ENCODE peak calls at places on chromosomes 16 and 17, in ten cellular contexts. One of them, this sample, is unnamed.

GRCh38 chr17:1237471-1237870 is 32.8 kb upstream of the BHLHA9 start:
- DNase-seq in IMR-90: no peak
- DNase-seq in BJ: no peak
- DNase-seq in AG10803: no peak
- DNase-seq in psoas muscle: no peak
- DNase-seq in upper lobe of right lung: no peak
- DNase-seq in neural progenitor cell: no peak
- DNase-seq in fibroblast of lung: no peak
- DNase-seq in mammary epithelial cell: no peak
- DNase-seq in left ventricle myocardium inferior: no peak
- DNase-seq in this sample: no peak

GRCh38 chr16:53502331-53503269 is at the start of gene AKTIP:
- DNase-seq in BJ: no peak
- DNase-seq in AG10803: peak; percentile 61
- DNase-seq in mammary epithelial cell: peak; percentile 43
- DNase-seq in neural progenitor cell: peak; percentile 44
- DNase-seq in left ventricle myocardium inferior: peak; percentile 37
- DNase-seq in upper lobe of right lung: peak; percentile 91
- DNase-seq in fibroblast of lung: peak; percentile 39
- DNase-seq in psoas muscle: peak; percentile 68
- DNase-seq in IMR-90: peak; percentile 52
- DNase-seq in this sample: peak; percentile 68

GRCh38 chr17:1087381-1088241 is 90.7 kb downstream of the TIMM22 start:
- DNase-seq in mammary epithelial cell: peak; percentile 77
- DNase-seq in psoas muscle: peak; percentile 78
- DNase-seq in upper lobe of right lung: peak; percentile 87
- DNase-seq in BJ: no peak
- DNase-seq in fibroblast of lung: no peak
- DNase-seq in AG10803: peak; percentile 41
- DNase-seq in neural progenitor cell: peak; percentile 59
- DNase-seq in IMR-90: no peak
- DNase-seq in left ventricle myocardium inferior: peak; percentile 70
- DNase-seq in this sample: no peak

GRCh38 chr16:19882186-19882585 is 2.5 kb downstream of the GPRC5B start:
- DNase-seq in left ventricle myocardium inferior: no peak
- DNase-seq in upper lobe of right lung: no peak
- DNase-seq in fibroblast of lung: no peak
- DNase-seq in mammary epithelial cell: no peak
- DNase-seq in IMR-90: no peak
- DNase-seq in BJ: no peak
- DNase-seq in psoas muscle: no peak
- DNase-seq in AG10803: no peak
- DNase-seq in neural progenitor cell: peak; percentile 52
- DNase-seq in this sample: no peak

GRCh38 chr16:79597775-79598174 is 2.8 kb downstream of the MAF start:
- DNase-seq in psoas muscle: no peak
- DNase-seq in fibroblast of lung: no peak
- DNase-seq in IMR-90: no peak
- DNase-seq in mammary epithelial cell: peak; percentile 9
- DNase-seq in upper lobe of right lung: no peak
- DNase-seq in AG10803: no peak
- DNase-seq in neural progenitor cell: no peak
- DNase-seq in left ventricle myocardium inferior: no peak
- DNase-seq in BJ: no peak
- DNase-seq in this sample: no peak

GRCh38 chr17:3887811-3888210 is 5.0 kb downstream of the CAMKK1 start:
- DNase-seq in left ventricle myocardium inferior: no peak
- DNase-seq in mammary epithelial cell: no peak
- DNase-seq in neural progenitor cell: no peak
- DNase-seq in psoas muscle: no peak
- DNase-seq in AG10803: peak; percentile 35
- DNase-seq in BJ: no peak
- DNase-seq in upper lobe of right lung: no peak
- DNase-seq in fibroblast of lung: no peak
- DNase-seq in IMR-90: no peak
- DNase-seq in this sample: no peak

GRCh38 chr17:82080048-82080788 is 14.6 kb upstream of the DUS1L start:
- DNase-seq in mammary epithelial cell: no peak
- DNase-seq in left ventricle myocardium inferior: no peak
- DNase-seq in psoas muscle: peak; percentile 52
- DNase-seq in AG10803: no peak
- DNase-seq in upper lobe of right lung: no peak
- DNase-seq in neural progenitor cell: no peak
- DNase-seq in IMR-90: no peak
- DNase-seq in fibroblast of lung: no peak
- DNase-seq in BJ: no peak
- DNase-seq in this sample: no peak

GRCh38 chr17:30958187-30958586 is 12.7 kb upstream of the RNF135 start:
- DNase-seq in BJ: no peak
- DNase-seq in AG10803: peak; percentile 12
- DNase-seq in fibroblast of lung: no peak
- DNase-seq in neural progenitor cell: no peak
- DNase-seq in IMR-90: no peak
- DNase-seq in psoas muscle: peak; percentile 44
- DNase-seq in left ventricle myocardium inferior: no peak
- DNase-seq in upper lobe of right lung: peak; percentile 70
- DNase-seq in mammary epithelial cell: no peak
- DNase-seq in this sample: no peak

GRCh38 chr16:54135361-54136275 is 151.0 kb downstream of the IRX3 start:
- DNase-seq in upper lobe of right lung: no peak
- DNase-seq in psoas muscle: no peak
- DNase-seq in neural progenitor cell: no peak
- DNase-seq in fibroblast of lung: peak; percentile 9
- DNase-seq in left ventricle myocardium inferior: no peak
- DNase-seq in AG10803: peak; percentile 83
- DNase-seq in BJ: peak; percentile 51
- DNase-seq in IMR-90: peak; percentile 68
- DNase-seq in mammary epithelial cell: peak; percentile 53
- DNase-seq in this sample: no peak

GRCh38 chr17:1946021-1946932 is 78.9 kb downstream of the RTN4RL1 start:
- DNase-seq in BJ: no peak
- DNase-seq in neural progenitor cell: peak; percentile 54
- DNase-seq in upper lobe of right lung: no peak
- DNase-seq in left ventricle myocardium inferior: no peak
- DNase-seq in IMR-90: no peak
- DNase-seq in mammary epithelial cell: no peak
- DNase-seq in AG10803: no peak
- DNase-seq in fibroblast of lung: no peak
- DNase-seq in psoas muscle: no peak
- DNase-seq in this sample: no peak

GRCh38 chr16:19130852-19131808 is 17.4 kb downstream of the ITPRIPL2 start:
- DNase-seq in mammary epithelial cell: no peak
- DNase-seq in psoas muscle: peak; percentile 56
- DNase-seq in AG10803: peak; percentile 81
- DNase-seq in IMR-90: peak; percentile 82
- DNase-seq in neural progenitor cell: no peak
- DNase-seq in fibroblast of lung: peak; percentile 77
- DNase-seq in left ventricle myocardium inferior: peak; percentile 54
- DNase-seq in BJ: peak; percentile 46
- DNase-seq in upper lobe of right lung: peak; percentile 69
- DNase-seq in this sample: no peak

DNA sequence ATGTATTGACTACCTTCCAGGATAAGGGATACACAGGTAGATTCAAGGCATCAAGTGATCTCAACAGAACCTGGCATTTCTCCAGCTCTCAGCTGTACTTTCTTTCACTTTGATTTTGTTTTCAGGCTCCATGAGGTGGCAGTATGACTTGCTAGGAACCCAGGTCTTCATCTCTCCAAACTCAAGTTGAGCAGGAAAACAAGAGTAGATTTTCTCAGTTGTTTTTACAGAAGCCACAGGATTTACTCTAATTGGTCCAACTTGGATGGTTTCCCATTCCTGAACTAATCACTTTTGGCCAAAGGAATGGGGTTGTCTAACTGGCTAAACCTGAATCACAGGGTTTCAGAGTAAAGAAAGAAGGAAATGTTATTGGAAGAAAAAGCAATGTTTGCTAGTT is 146.6 kb downstream of the TRIM37 start:
- DNase-seq in IMR-90: peak; percentile 74
- DNase-seq in psoas muscle: no peak
- DNase-seq in neural progenitor cell: no peak
- DNase-seq in left ventricle myocardium inferior: no peak
- DNase-seq in AG10803: peak; percentile 51
- DNase-seq in fibroblast of lung: peak; percentile 62
- DNase-seq in BJ: peak; percentile 5
- DNase-seq in mammary epithelial cell: peak; percentile 74
- DNase-seq in upper lobe of right lung: no peak
- DNase-seq in this sample: peak; percentile 52
- TF ChIP-seq CTCF in IMR-90: peak; percentile 35
- TF ChIP-seq CTCF in psoas muscle: no peak
- TF ChIP-seq CTCF in neural progenitor cell: no peak
- TF ChIP-seq CTCF in left ventricle myocardium inferior: no peak
- TF ChIP-seq CTCF in AG10803: peak; percentile 22
- TF ChIP-seq CTCF in fibroblast of lung: peak; percentile 27
- TF ChIP-seq CTCF in BJ: peak; percentile 19
- TF ChIP-seq CTCF in mammary epithelial cell: no peak
- TF ChIP-seq CTCF in upper lobe of right lung: peak; percentile 22
- TF ChIP-seq CTCF in this sample: peak; percentile 34

DNA sequence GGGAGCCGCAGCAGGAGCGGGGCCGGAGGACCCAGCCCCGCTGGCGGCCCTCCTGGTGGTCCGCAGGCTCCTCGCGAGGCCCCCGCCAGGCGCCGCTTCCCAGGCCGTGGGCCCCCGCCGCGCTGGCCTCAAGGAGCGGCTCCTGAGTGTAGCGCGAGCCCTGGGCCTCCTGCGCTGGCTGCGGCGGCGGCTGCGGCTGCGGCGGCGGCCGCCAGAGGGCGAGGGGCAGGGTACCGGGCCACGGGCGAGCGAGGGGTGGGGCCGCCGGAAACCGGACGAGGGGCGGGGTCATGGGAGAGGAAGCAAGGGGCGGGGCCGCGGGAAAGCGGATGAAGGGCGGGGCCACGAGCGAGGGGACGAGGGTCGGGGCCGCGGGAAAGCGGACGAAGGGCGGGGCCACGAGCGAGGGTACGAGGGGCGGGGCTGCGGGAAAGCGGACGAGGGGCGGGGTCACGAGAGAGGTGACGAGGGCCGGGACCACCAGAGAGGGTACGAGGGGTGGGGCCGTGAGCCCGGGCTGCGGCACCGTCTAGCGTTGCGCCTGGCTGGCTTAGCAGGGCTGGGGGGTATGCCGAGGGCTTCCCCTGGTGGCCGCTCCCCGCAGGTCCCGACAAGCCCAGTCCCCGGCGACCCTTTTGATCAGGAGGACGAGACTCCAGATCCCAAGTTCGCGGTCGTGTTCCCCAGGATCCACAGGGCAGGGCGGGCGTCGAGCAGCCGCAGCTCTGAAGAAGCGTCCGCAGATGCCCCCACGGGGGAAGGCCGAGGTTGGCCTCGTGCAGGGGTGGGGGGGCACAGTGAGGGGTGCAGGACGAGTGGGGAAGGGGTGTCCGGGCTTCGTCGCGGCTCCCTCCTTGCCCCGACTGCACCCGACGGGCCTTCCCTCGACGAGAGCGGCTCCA is 1.7 kb downstream of the MYO15B start:
- DNase-seq in psoas muscle: peak; percentile 98
- DNase-seq in mammary epithelial cell: peak; percentile 64
- DNase-seq in BJ: no peak
- DNase-seq in IMR-90: peak; percentile 64
- DNase-seq in fibroblast of lung: peak; percentile 78
- DNase-seq in left ventricle myocardium inferior: peak; percentile 98
- DNase-seq in upper lobe of right lung: peak; percentile 98
- DNase-seq in neural progenitor cell: peak; percentile 99
- DNase-seq in AG10803: peak; percentile 77
- DNase-seq in this sample: peak; percentile 100
- TF ChIP-seq CTCF in psoas muscle: peak; percentile 58
- TF ChIP-seq CTCF in mammary epithelial cell: peak; percentile 30
- TF ChIP-seq CTCF in BJ: peak; percentile 41
- TF ChIP-seq CTCF in IMR-90: peak; percentile 64
- TF ChIP-seq CTCF in fibroblast of lung: peak; percentile 21
- TF ChIP-seq CTCF in left ventricle myocardium inferior: peak; percentile 79
- TF ChIP-seq CTCF in upper lobe of right lung: peak; percentile 49
- TF ChIP-seq CTCF in neural progenitor cell: peak; percentile 70
- TF ChIP-seq CTCF in AG10803: peak; percentile 30
- TF ChIP-seq CTCF in this sample: peak; percentile 81

GRCh38 chr16:57738844-57739243 is 3.3 kb downstream of the KATNB1 start:
- DNase-seq in AG10803: no peak
- DNase-seq in mammary epithelial cell: no peak
- DNase-seq in neural progenitor cell: no peak
- DNase-seq in psoas muscle: no peak
- DNase-seq in fibroblast of lung: no peak
- DNase-seq in BJ: no peak
- DNase-seq in IMR-90: no peak
- DNase-seq in upper lobe of right lung: no peak
- DNase-seq in left ventricle myocardium inferior: no peak
- DNase-seq in this sample: no peak

GRCh38 chr16:57734925-57735754 is 430 bp upstream of the KATNB1 start:
- DNase-seq in BJ: peak; percentile 100
- DNase-seq in AG10803: peak; percentile 100
- DNase-seq in neural progenitor cell: peak; percentile 100
- DNase-seq in mammary epithelial cell: peak; percentile 100
- DNase-seq in psoas muscle: peak; percentile 99
- DNase-seq in left ventricle myocardium inferior: peak; percentile 98
- DNase-seq in fibroblast of lung: peak; percentile 100
- DNase-seq in upper lobe of right lung: peak; percentile 99
- DNase-seq in IMR-90: peak; percentile 100
- DNase-seq in this sample: peak; percentile 99

GRCh38 chr16:57735755-57736418 is at the start of gene KATNB1:
- DNase-seq in AG10803: peak; percentile 17
- DNase-seq in mammary epithelial cell: no peak
- DNase-seq in left ventricle myocardium inferior: peak; percentile 18
- DNase-seq in fibroblast of lung: no peak
- DNase-seq in psoas muscle: no peak
- DNase-seq in upper lobe of right lung: no peak
- DNase-seq in IMR-90: no peak
- DNase-seq in neural progenitor cell: no peak
- DNase-seq in BJ: no peak
- DNase-seq in this sample: no peak

GRCh38 chr16:57734308-57734924 is 1.2 kb upstream of the KATNB1 start:
- DNase-seq in left ventricle myocardium inferior: no peak
- DNase-seq in AG10803: no peak
- DNase-seq in mammary epithelial cell: no peak
- DNase-seq in fibroblast of lung: no peak
- DNase-seq in neural progenitor cell: no peak
- DNase-seq in IMR-90: no peak
- DNase-seq in BJ: no peak
- DNase-seq in upper lobe of right lung: no peak
- DNase-seq in psoas muscle: no peak
- DNase-seq in this sample: no peak

GRCh38 chr16:57736419-57737281 is 1.1 kb downstream of the KATNB1 start:
- DNase-seq in fibroblast of lung: peak; percentile 82
- DNase-seq in neural progenitor cell: peak; percentile 67
- DNase-seq in left ventricle myocardium inferior: peak; percentile 16
- DNase-seq in mammary epithelial cell: peak; percentile 59
- DNase-seq in upper lobe of right lung: peak; percentile 67
- DNase-seq in psoas muscle: no peak
- DNase-seq in BJ: peak; percentile 35
- DNase-seq in IMR-90: peak; percentile 87
- DNase-seq in AG10803: peak; percentile 86
- DNase-seq in this sample: no peak
- TF ChIP-seq CTCF in fibroblast of lung: peak; percentile 14
- TF ChIP-seq CTCF in neural progenitor cell: no peak
- TF ChIP-seq CTCF in left ventricle myocardium inferior: peak; percentile 20
- TF ChIP-seq CTCF in mammary epithelial cell: peak; percentile 23
- TF ChIP-seq CTCF in upper lobe of right lung: no peak
- TF ChIP-seq CTCF in psoas muscle: no peak
- TF ChIP-seq CTCF in BJ: peak; percentile 31
- TF ChIP-seq CTCF in IMR-90: peak; percentile 18
- TF ChIP-seq CTCF in AG10803: peak; percentile 35
- TF ChIP-seq CTCF in this sample: peak; percentile 35

GRCh38 chr17:61325382-61326073 is 74.1 kb upstream of the TBX2 start:
- DNase-seq in IMR-90: peak; percentile 81
- DNase-seq in AG10803: peak; percentile 41
- DNase-seq in left ventricle myocardium inferior: no peak
- DNase-seq in upper lobe of right lung: no peak
- DNase-seq in neural progenitor cell: no peak
- DNase-seq in psoas muscle: no peak
- DNase-seq in fibroblast of lung: no peak
- DNase-seq in BJ: no peak
- DNase-seq in mammary epithelial cell: no peak
- DNase-seq in this sample: no peak
- TF ChIP-seq CTCF in IMR-90: no peak
- TF ChIP-seq CTCF in AG10803: no peak
- TF ChIP-seq CTCF in left ventricle myocardium inferior: no peak
- TF ChIP-seq CTCF in upper lobe of right lung: no peak
- TF ChIP-seq CTCF in neural progenitor cell: no peak
- TF ChIP-seq CTCF in psoas muscle: no peak
- TF ChIP-seq CTCF in fibroblast of lung: no peak
- TF ChIP-seq CTCF in BJ: no peak
- TF ChIP-seq CTCF in mammary epithelial cell: no peak
- TF ChIP-seq CTCF in this sample: no peak

This sample was measured in GM10248.